ENCODE peak calls at places on chromosomes 2 and 18, in four cellular contexts. N is CD8-positive, alpha-beta T cell; Z is right lobe of liver; E is pancreas. O is an unnamed sample.
A peak's percentile ranks its signal among the peaks of the same experiment; 100 is the strongest.

GRCh38 chr2:20381457-20381856 is 30.8 kb upstream of the PUM2 start:
- DNase-seq in E (no peak), Z (no peak), N (no peak), O (no peak)

GRCh38 chr2:69118609-69119008 is 105.6 kb downstream of the ANTXR1 start:
- DNase-seq in N (no peak), E (no peak), Z (no peak), O (no peak)

GRCh38 chr2:160970052-160970846 is 190.0 kb upstream of the TANK start:
- DNase-seq in Z (no peak), N (no peak), E (no peak), O (no peak)

GRCh38 chr2:97911922-97912575 is 83.7 kb downstream of the TMEM131 start:
- DNase-seq in N (no peak), E (no peak), Z (no peak), O (no peak)

GRCh38 chr2:29806461-29806860 is 114.9 kb downstream of the ALK start:
- DNase-seq in E (no peak), N (no peak), Z (no peak), O (no peak)

GRCh38 chr18:2086439-2086838 is 484.9 kb downstream of the METTL4 start:
- DNase-seq in Z (no peak), N (no peak), E (no peak), O (no peak)

GRCh38 chr18:3466051-3466450 is 16.1 kb downstream of the TGIF1 start:
- DNase-seq in E (no peak), N (no peak), Z (no peak), O (no peak)

GRCh38 chr18:30254331-30254730 is 788.2 kb downstream of the DSC3 start:
- DNase-seq in N (no peak), Z (no peak), E (no peak), O (no peak)

GRCh38 chr2:102304711-102305591 is 6.4 kb upstream of the IL1RL1 start:
- DNase-seq in Z (no peak), N (no peak), E (no peak), O (no peak)

GRCh38 chr2:145569108-145569507 is 1049.2 kb upstream of the ZEB2 start:
- DNase-seq in N (no peak), Z (no peak), E (no peak), O (no peak)

GRCh38 chr2:158457826-158458616 is 1.3 kb downstream of the PKP4 start:
- DNase-seq in N (peak; percentile 55), E (peak; percentile 93), Z (peak; percentile 94), O (peak; percentile 91)

GRCh38 chr2:178057179-178057578 is 15.4 kb downstream of the PDE11A start:
- DNase-seq in E (no peak), N (no peak), Z (no peak), O (no peak)

GRCh38 chr2:62309465-62310091 is 113.7 kb downstream of the B3GNT2 start:
- DNase-seq in N (peak; percentile 39), Z (no peak), E (no peak), O (no peak)

GRCh38 chr2:136005462-136006205 is 20.2 kb upstream of the DARS1 start:
- DNase-seq in Z (no peak), N (no peak), E (no peak), O (no peak)

GRCh38 chr2:98924910-98925309 is 11.1 kb downstream of the CRACDL start:
- DNase-seq in Z (no peak), N (no peak), E (no peak), O (no peak)

GRCh38 chr2:164839914-164840457 is 1.6 kb downstream of the COBLL1 start:
- DNase-seq in E (no peak), Z (no peak), N (no peak), O (no peak)

GRCh38 chr2:181411105-181411849 is 45.9 kb upstream of the ITGA4 start:
- DNase-seq in N (no peak), E (peak; percentile 22), Z (no peak), O (no peak)

GRCh38 chr2:126952216-126952615 is 53.5 kb downstream of the TEX51 start:
- DNase-seq in Z (no peak), N (no peak), E (no peak), O (no peak)

DNA sequence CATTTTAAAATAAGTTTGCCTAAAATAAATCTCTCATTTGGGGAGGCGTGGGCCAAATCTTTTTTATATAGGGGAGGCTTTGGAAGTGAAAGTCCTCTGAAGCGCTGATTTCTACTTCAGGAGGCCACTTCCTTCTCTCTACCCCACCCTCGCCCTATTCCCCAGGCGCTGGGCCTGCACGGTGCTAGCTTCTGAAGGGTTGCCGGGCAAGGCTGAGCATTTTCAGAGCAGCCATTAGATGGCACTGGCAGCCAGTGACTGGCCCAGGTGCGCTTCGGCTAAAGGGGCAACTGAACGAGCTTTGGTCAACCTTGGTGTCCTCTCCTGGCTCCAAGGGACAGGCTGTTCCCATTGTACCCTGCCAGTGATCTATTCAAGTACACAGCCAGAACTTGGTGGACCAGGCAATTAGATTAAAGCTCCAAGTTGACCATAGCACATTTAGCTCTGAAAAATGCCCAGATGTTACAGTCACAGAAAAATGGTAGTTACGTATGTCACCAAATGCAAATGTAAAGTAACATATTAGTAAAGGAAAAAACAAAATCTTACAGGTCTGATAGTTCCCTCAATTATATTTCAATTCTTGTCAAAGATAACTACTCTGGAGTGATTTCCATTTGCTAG is 2.3 kb downstream of the POMC start:
- DNase-seq in Z (no peak), E (peak; percentile 86), N (peak; percentile 46), O (no peak)
- TF ChIP-seq CTCF in Z (peak; percentile 22), E (no peak), N (peak; percentile 22), O (peak; percentile 23)

GRCh38 chr2:63891488-63892030 is 49.9 kb downstream of the UGP2 start:
- DNase-seq in E (no peak), Z (no peak), N (no peak), O (no peak)
- H3K36me3 ChIP-seq in E (peaks cover 49% of the 10 kb centered on the region), Z (no peaks in the 10 kb centered on the region), N (peaks cover 24% of the 10 kb centered on the region), O (peaks cover 95% of the 10 kb centered on the region)

GRCh38 chr18:25166113-25166512 is 185.9 kb downstream of the ZNF521 start:
- DNase-seq in N (no peak), Z (no peak), E (no peak), O (no peak)

GRCh38 chr18:25169701-25170100 is 182.3 kb downstream of the ZNF521 start:
- DNase-seq in Z (no peak), N (no peak), E (no peak), O (no peak)

GRCh38 chr18:25168011-25168410 is 184.0 kb downstream of the ZNF521 start:
- DNase-seq in Z (no peak), N (no peak), E (no peak), O (no peak)

GRCh38 chr18:25164211-25164836 is 187.6 kb downstream of the ZNF521 start:
- DNase-seq in E (no peak), N (no peak), Z (no peak), O (no peak)

DNA sequence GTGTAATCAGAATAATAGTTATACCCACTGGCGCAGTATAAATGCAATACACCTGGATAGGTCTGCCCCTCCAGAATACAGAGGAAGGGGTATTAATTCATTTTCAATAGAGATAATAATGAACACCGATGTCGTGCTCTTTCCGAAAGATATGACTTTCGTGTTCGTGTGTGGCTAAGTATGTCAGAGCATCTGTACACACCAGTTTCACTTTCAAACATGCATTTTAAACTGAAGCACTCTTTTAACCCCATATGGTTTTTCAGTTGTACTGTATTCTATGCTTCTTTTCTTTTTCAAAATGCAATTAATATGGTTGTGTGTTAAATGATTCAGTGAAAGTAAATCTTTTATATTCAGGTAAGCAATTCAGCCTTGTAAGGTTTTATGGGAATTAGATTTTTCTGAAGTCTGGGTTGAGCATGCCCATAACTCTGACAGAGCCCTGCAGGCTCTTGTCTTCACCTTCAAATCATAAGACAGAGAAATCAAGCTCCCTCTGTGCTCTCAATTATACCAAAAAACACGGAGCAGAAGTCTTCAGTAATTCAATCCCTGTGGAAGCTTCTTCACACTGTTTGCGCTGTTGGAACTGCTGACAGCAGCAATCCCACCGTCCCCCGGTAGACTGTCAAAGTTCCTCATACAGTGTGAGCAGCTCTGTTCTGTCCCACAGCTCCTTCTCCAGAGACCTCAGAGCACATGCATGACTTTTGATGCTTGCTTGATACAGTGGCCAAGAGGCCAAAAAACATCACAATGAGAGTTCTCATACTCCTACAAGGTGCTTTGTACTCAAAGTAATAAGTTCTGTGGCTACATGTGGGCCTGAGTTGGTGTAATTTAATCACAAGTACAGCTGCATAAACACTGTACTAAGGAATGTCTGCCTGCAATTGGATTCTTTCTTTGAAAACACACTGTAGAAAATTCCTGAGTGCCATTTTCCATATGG is 186.9 kb downstream of the ZNF521 start:
- DNase-seq in Z (no peak), N (no peak), E (no peak), O (no peak)
- H3K4me3 ChIP-seq in Z (no peak overlapping the region), N (no peak overlapping the region), E (peak overlapping the region; percentile 5), O (peak overlapping the region; percentile 43)

GRCh38 chr2:171547256-171547655 is 25.0 kb downstream of the CYBRD1 start:
- DNase-seq in E (no peak), N (no peak), Z (no peak), O (no peak)

GRCh38 chr2:171540437-171540836 is 18.2 kb downstream of the CYBRD1 start:
- DNase-seq in Z (no peak), N (no peak), E (no peak), O (no peak)

GRCh38 chr2:171545086-171545485 is 22.8 kb downstream of the CYBRD1 start:
- DNase-seq in E (no peak), Z (no peak), N (no peak), O (no peak)

GRCh38 chr2:171541202-171541884 is 19.1 kb downstream of the CYBRD1 start:
- DNase-seq in Z (no peak), N (no peak), E (no peak), O (no peak)
- TF ChIP-seq CTCF in Z (peak; percentile 43), N (no peak), E (no peak), O (peak; percentile 33)

GRCh38 chr2:64637931-64638330 is 15.8 kb downstream of the SERTAD2 start:
- DNase-seq in E (no peak), N (no peak), Z (no peak), O (no peak)
- H3K36me3 ChIP-seq in E (peaks cover 23% of the 10 kb centered on the region), N (peaks cover 28% of the 10 kb centered on the region), Z (no peaks in the 10 kb centered on the region), O (peaks cover 20% of the 10 kb centered on the region)

GRCh38 chr2:169767243-169767888 is 31.3 kb upstream of the SSB start:
- DNase-seq in E (no peak), Z (no peak), N (peak; percentile 65), O (no peak)

GRCh38 chr2:169765523-169765922 is 31.9 kb downstream of the KLHL23 start:
- DNase-seq in E (no peak), Z (no peak), N (no peak), O (no peak)

GRCh38 chr2:169770991-169771390 is 27.7 kb upstream of the SSB start:
- DNase-seq in N (no peak), E (no peak), Z (no peak), O (no peak)

GRCh38 chr2:169771612-169772011 is 27.1 kb upstream of the SSB start:
- DNase-seq in Z (no peak), E (no peak), N (no peak), O (no peak)

GRCh38 chr2:169768262-169768995 is 30.2 kb upstream of the SSB start:
- DNase-seq in N (peak; percentile 35), Z (peak; percentile 57), E (peak; percentile 77), O (peak; percentile 65)
- H3K4me3 ChIP-seq in N (peak overlapping the region; percentile 52), Z (peak overlapping the region; percentile 45), E (peak overlapping the region; percentile 47), O (peak overlapping the region; percentile 32)

GRCh38 chr2:111134082-111134481 is 13.4 kb downstream of the BCL2L11 start:
- DNase-seq in N (no peak), Z (no peak), E (no peak), O (no peak)
- TF ChIP-seq CTCF in N (peak; percentile 13), Z (no peak), E (no peak), O (no peak)

GRCh38 chr2:134441153-134441863 is 187.4 kb downstream of the MGAT5 start:
- DNase-seq in Z (no peak), E (no peak), N (no peak), O (no peak)
- H3K36me3 ChIP-seq in Z (no peaks in the 10 kb centered on the region), E (no peaks in the 10 kb centered on the region), N (peaks cover 7% of the 10 kb centered on the region), O (peaks cover 22% of the 10 kb centered on the region)

O was measured in upper lobe of right lung.